ENCODE peak calls at places on chromosome 19, in nine cellular contexts. S, W, N, T, D, J, I, E and X are unnamed samples.

GRCh38 chr19:4866595-4867424 is 657 bp downstream of the PLIN3 start:
- DNase-seq in I (peak), E (no peak), S (no peak), J (peak), T (peak), D (peak), N (peak), W (peak), X (no peak)

GRCh38 chr19:33634361-33635091 is 12.8 kb downstream of the CHST8 start:
- DNase-seq in D (no peak), J (no peak), W (no peak), S (no peak), T (no peak), N (no peak), E (no peak), I (no peak), X (no peak)

GRCh38 chr19:16197188-16197621 is 506 bp upstream of the AP1M1 start:
- DNase-seq in N (no peak), W (no peak), J (no peak), D (no peak), E (no peak), T (peak), S (no peak), I (peak), X (no peak)

GRCh38 chr19:5580116-5580515 is 12.4 kb upstream of the TINCR start:
- DNase-seq in S (no peak), T (no peak), D (no peak), J (no peak), N (no peak), W (no peak), E (no peak), I (no peak), X (no peak)

GRCh38 chr19:17114414-17114831 is 38.8 kb downstream of the MYO9B start:
- DNase-seq in I (no peak), N (no peak), D (no peak), T (peak), E (no peak), S (no peak), J (no peak), W (no peak), X (no peak)

GRCh38 chr19:5448374-5448773 is 6.8 kb upstream of the ZNRF4 start:
- DNase-seq in N (no peak), E (peak), D (no peak), W (no peak), J (no peak), I (no peak), S (no peak), T (no peak), X (no peak)

GRCh38 chr19:48473161-48473966 is 4.2 kb downstream of the CYTH2 start:
- DNase-seq in S (no peak), D (no peak), W (no peak), N (no peak), J (no peak), I (no peak), E (no peak), T (no peak), X (no peak)

GRCh38 chr19:55549500-55550320 is 4.4 kb upstream of the SBK3 start:
- DNase-seq in I (peak), S (peak), E (no peak), D (no peak), W (no peak), T (peak), J (no peak), N (no peak), X (no peak)

GRCh38 chr19:4870025-4870700 is 2.7 kb upstream of the PLIN3 start:
- DNase-seq in T (peak), S (no peak), N (peak), J (no peak), D (peak), I (peak), W (peak), E (no peak), X (no peak)